ENCODE peak calls at places on chromosomes 16 and 17, in four cellular contexts. Y is H9, X is IMR-90, D is H1. J is an unnamed sample. For H3K4me1, the result is how much of the 10 kb centered on the place peaks cover.

GRCh38 chr17:7408341-7408740 is 696 bp downstream of the NLGN2 start:
- DNase-seq in Y (no peak), X (no peak), D (no peak), J (no peak)

GRCh38 chr16:89200850-89201466 is 621 bp upstream of the SLC22A31 start:
- DNase-seq in Y (peak), X (no peak), D (no peak), J (no peak)

GRCh38 chr16:54930034-54930938 is at the start of gene IRX5:
- DNase-seq in Y (peak), X (peak), D (peak), J (peak)

GRCh38 chr16:57190136-57190535 is 4.0 kb downstream of the RSPRY1 start:
- DNase-seq in Y (no peak), X (no peak), D (no peak), J (no peak)

GRCh38 chr17:73901661-73902415 is 257.6 kb upstream of the SDK2 start:
- DNase-seq in Y (peak), X (no peak), D (no peak), J (peak)

GRCh38 chr17:70181866-70182265 is 12.5 kb downstream of the KCNJ2 start:
- DNase-seq in Y (no peak), X (peak), D (no peak), J (no peak)

GRCh38 chr17:7394452-7395191 is at the start of gene PLSCR3:
- DNase-seq in Y (peak), X (peak), D (no peak), J (peak)

GRCh38 chr17:46977348-46977747 is 1.7 kb downstream of the RPRML start:
- DNase-seq in Y (peak), X (peak), D (peak), J (peak)

GRCh38 chr16:10637337-10638037 is 57.1 kb upstream of the EMP2 start:
- DNase-seq in Y (no peak), X (no peak), D (no peak), J (no peak)

GRCh38 chr17:38353084-38353604 is 1.5 kb downstream of the SOCS7 start:
- DNase-seq in Y (no peak), X (no peak), D (no peak), J (no peak)

GRCh38 chr17:9802294-9802693 is 10.9 kb upstream of the DHRS7C start:
- DNase-seq in Y (no peak), X (no peak), D (no peak), J (peak)

GRCh38 chr17:27407916-27408846 is 48.1 kb upstream of the KSR1 start:
- DNase-seq in Y (no peak), X (peak), D (no peak), J (peak)

GRCh38 chr16:81097230-81097629 is 1.0 kb upstream of the GCSH start:
- DNase-seq in Y (no peak), X (no peak), D (no peak), J (no peak)

GRCh38 chr17:42999003-42999525 is 845 bp downstream of the RPL27 start:
- DNase-seq in Y (no peak), X (no peak), D (no peak), J (no peak)

GRCh38 chr16:57314161-57314785 is 29.8 kb upstream of the PLLP start:
- DNase-seq in Y (no peak), X (no peak), D (no peak), J (no peak)

GRCh38 chr17:15510361-15510760 is 42.9 kb upstream of the CDRT4 start:
- DNase-seq in Y (no peak), X (peak), D (no peak), J (no peak)

GRCh38 chr17:77461277-77462057 is 320.7 kb downstream of the SEC14L1 start:
- DNase-seq in Y (no peak), X (no peak), D (no peak), J (no peak)

GRCh38 chr16:68187505-68187904 is 48.4 kb downstream of the ESRP2 start:
- DNase-seq in Y (no peak), X (no peak), D (no peak), J (no peak)

GRCh38 chr16:83954577-83955016 is 1.6 kb downstream of the OSGIN1 start:
- DNase-seq in Y (peak), X (peak), D (no peak), J (peak)

GRCh38 chr17:77217566-77217965 is 76.8 kb downstream of the SEC14L1 start:
- DNase-seq in Y (no peak), X (no peak), D (no peak), J (no peak)

GRCh38 chr16:71262391-71262790 is 26.8 kb downstream of the CMTR2 start:
- DNase-seq in Y (no peak), X (no peak), D (no peak), J (no peak)

GRCh38 chr17:66459811-66460270 is 157.4 kb downstream of the PRKCA start:
- DNase-seq in Y (no peak), X (peak), D (no peak), J (peak)
- H2BK5ac ChIP-seq in Y (no peak), X (peak), D (no peak), J (no peak)

GRCh38 chr16:30853758-30854157 is 40.1 kb downstream of the BCL7C start:
- DNase-seq in Y (no peak), X (peak), D (no peak), J (no peak)

GRCh38 chr16:30858111-30858495 is 35.8 kb downstream of the BCL7C start:
- DNase-seq in Y (no peak), X (no peak), D (no peak), J (peak)

GRCh38 chr16:30858829-30859423 is 35.0 kb downstream of the BCL7C start:
- DNase-seq in Y (no peak), X (no peak), D (no peak), J (no peak)
- H4K5ac ChIP-seq in Y (no peak), X (no peak), D (no peak), J (no peak)

DNA sequence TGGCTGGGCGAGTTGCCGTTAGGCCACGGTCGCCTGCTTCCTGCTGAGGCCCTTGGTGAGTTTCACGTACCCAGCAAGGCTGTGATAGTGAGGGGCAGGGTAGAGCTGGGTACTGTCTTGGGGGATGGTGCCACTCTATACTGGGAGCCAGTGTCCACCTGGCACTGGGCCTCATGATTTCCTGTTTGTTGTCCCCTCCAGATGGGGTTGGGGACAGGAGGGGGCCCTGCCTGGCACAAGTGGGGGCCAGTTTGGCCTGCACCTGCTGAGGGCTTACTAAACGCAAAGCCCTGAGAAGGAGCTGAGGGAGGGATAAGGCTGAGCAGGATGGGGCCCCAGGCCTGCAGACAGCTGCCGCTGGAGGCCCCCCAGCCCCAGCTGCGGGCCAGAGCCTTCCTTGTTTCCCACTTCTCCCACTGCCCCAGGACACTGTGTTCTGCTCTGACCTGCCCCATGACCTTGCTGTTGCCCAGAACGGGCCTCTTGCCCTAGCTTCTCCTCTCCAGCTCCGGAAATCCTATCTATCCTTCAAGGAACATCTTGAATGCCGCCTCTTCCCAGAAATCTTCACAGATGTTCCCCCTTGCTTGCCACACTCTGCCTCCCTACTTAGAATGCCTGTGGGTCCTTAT is 25.4 kb downstream of the GJD3 start:
- DNase-seq in Y (no peak), X (no peak), D (no peak), J (no peak)
- H3K4me1 ChIP-seq in Y (under half), X (under half), D (under half), J (under half)

DNA sequence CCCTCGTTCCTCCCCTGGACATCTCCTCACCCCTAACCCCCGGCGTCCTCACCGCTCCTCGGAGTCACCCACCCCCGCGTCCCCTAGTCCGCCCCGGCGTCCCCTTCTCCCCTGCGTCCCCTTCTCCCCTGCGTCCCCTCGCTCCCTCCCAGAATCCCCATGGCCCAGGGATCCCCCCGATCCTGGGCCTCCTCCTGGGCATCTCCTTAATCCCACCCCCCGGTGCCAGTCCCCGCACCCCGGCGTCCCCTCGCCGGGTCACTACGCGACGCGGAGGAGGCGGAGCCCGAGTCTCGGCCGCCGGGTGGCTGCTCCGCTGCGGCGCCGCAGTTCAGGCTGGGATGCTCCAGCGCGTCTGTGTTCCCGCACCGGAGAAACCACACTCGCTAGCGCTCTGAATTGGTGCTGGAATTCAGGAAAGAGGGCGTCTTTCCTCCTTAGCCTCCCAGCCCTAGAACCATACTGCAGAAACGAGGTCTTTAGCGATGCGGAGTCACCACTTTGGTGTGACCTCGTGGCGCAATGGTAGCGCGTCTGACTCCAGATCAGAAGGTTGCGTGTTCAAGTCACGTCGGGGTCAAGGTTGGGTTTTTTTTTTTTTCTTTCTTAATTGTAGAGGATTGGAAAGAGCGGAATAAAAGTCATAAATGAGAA is 25.9 kb upstream of the SLC47A1 start:
- DNase-seq in Y (peak), X (peak), D (peak), J (peak)
- H2BK5ac ChIP-seq in Y (no peak), X (peak), D (peak), J (peak)

GRCh38 chr16:86922311-86922710 is 344.0 kb downstream of the FOXL1 start:
- DNase-seq in Y (no peak), X (no peak), D (no peak), J (no peak)

GRCh38 chr16:86919073-86919472 is 340.7 kb downstream of the FOXL1 start:
- DNase-seq in Y (no peak), X (no peak), D (no peak), J (no peak)

GRCh38 chr16:86919531-86920305 is 341.4 kb downstream of the FOXL1 start:
- DNase-seq in Y (no peak), X (no peak), D (no peak), J (no peak)

GRCh38 chr16:86923656-86924055 is 345.3 kb downstream of the FOXL1 start:
- DNase-seq in Y (no peak), X (no peak), D (no peak), J (no peak)

GRCh38 chr16:86921289-86921688 is 342.9 kb downstream of the FOXL1 start:
- DNase-seq in Y (no peak), X (no peak), D (no peak), J (no peak)
- H4K5ac ChIP-seq in Y (no peak), X (no peak), D (no peak), J (no peak)

GRCh38 chr16:24848065-24848464 is 2.3 kb downstream of the SLC5A11 start:
- DNase-seq in Y (no peak), X (peak), D (no peak), J (no peak)
- H3K4me1 ChIP-seq in Y (under half), X (under half), D (under half), J (under half)

GRCh38 chr17:81456091-81456490 is 56.5 kb downstream of the ACTG1 start:
- DNase-seq in Y (no peak), X (no peak), D (no peak), J (no peak)
- H2BK5ac ChIP-seq in Y (no peak), X (no peak), D (no peak), J (no peak)

GRCh38 chr16:48496571-48497095 is 111.4 kb upstream of the SIAH1 start:
- DNase-seq in Y (no peak), X (no peak), D (no peak), J (no peak)
- H4K5ac ChIP-seq in Y (no peak), X (no peak), D (no peak), J (no peak)

GRCh38 chr17:83086197-83086880 is 6.9 kb downstream of the METRNL start:
- DNase-seq in Y (no peak), X (peak), D (no peak), J (no peak)
- H3K4me1 ChIP-seq in Y (under half), X (half or more), D (under half), J (under half)

GRCh38 chr16:77299395-77299794 is 100.2 kb downstream of the SYCE1L start:
- DNase-seq in Y (no peak), X (no peak), D (no peak), J (no peak)

GRCh38 chr16:77295896-77296295 is 96.7 kb downstream of the SYCE1L start:
- DNase-seq in Y (no peak), X (peak), D (no peak), J (no peak)

GRCh38 chr16:77298638-77299360 is 99.6 kb downstream of the SYCE1L start:
- DNase-seq in Y (no peak), X (peak), D (no peak), J (peak)

GRCh38 chr16:77300232-77300631 is 101.0 kb downstream of the SYCE1L start:
- DNase-seq in Y (no peak), X (no peak), D (no peak), J (no peak)

DNA sequence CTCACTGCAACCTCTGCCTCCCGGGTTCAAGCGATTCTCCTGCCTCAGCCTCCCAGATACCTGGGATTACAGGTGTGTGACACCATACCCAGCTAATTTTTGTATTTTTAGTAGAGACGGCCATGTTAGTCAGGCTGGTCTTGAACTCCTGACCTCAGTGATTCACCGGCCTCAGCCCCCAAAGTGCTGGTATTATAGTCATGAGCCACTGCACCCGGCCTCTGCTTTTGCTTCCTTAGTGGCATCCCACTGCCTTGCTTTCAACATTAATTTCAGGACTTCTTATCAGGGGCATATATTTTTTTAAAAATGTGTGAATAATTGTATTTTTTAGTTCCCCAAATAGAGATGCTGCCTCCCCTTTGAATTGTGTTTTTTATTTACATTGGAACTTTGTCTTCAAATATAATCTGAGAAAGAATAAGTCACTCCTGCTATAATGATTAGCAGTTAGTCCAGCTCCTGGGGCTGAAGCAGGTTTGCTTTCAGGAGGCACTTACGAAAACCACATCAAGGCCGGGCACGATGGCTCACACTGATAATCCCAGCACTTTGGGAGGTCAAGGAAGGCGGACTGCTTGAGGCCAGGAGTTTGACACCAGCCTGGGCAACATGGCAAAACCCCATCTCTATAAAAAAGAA is 98.9 kb downstream of the SYCE1L start:
- DNase-seq in Y (no peak), X (no peak), D (no peak), J (no peak)
- H2BK5ac ChIP-seq in Y (no peak), X (no peak), D (no peak), J (no peak)

J was measured in mesendoderm.